ENCODE peak calls at places on chromosomes 6 and 20, in four cellular contexts. I, X, M and U are unnamed samples.

GRCh38 chr6:28683945-28684538 is 158.4 kb downstream of the GPX5 start:
- DNase-seq in I (no peak), X (no peak), M (peak; percentile 62), U (no peak)

GRCh38 chr6:42864602-42865001 is 14.8 kb upstream of the RPL7L1 start:
- DNase-seq in I (no peak), X (no peak), M (no peak), U (no peak)

GRCh38 chr6:21381336-21381963 is 212.1 kb upstream of the SOX4 start:
- DNase-seq in I (no peak), X (no peak), M (no peak), U (no peak)

GRCh38 chr6:42104095-42104806 is 38.2 kb downstream of the C6orf132 start:
- DNase-seq in I (peak; percentile 57), X (peak; percentile 60), M (peak; percentile 82), U (no peak)

GRCh38 chr20:39109933-39110818 is 148.0 kb downstream of the DHX35 start:
- DNase-seq in I (no peak), X (no peak), M (no peak), U (no peak)

GRCh38 chr6:83592770-83593394 is 80.5 kb downstream of the PRSS35 start:
- DNase-seq in I (peak; percentile 13), X (no peak), M (peak; percentile 19), U (no peak)

GRCh38 chr6:33700391-33701050 is 11.0 kb downstream of the UQCC2 start:
- DNase-seq in I (peak; percentile 68), X (peak; percentile 61), M (peak; percentile 80), U (peak; percentile 23)

GRCh38 chr6:89321131-89321530 is 6.0 kb upstream of the GABRR2 start:
- DNase-seq in I (no peak), X (no peak), M (no peak), U (no peak)

GRCh38 chr20:62922451-62922921 is 3.8 kb downstream of the DIDO1 start:
- DNase-seq in I (no peak), X (peak; percentile 44), M (no peak), U (no peak)

GRCh38 chr6:53090576-53090975 is 25.4 kb downstream of the FBXO9 start:
- DNase-seq in I (no peak), X (no peak), M (peak; percentile 23), U (no peak)

GRCh38 chr6:44300424-44300823 is 12.7 kb downstream of the AARS2 start:
- DNase-seq in I (no peak), X (no peak), M (no peak), U (no peak)

GRCh38 chr6:108630050-108630714 is 69.5 kb downstream of the FOXO3 start:
- DNase-seq in I (no peak), X (no peak), M (no peak), U (no peak)

GRCh38 chr6:108441141-108441540 is 119.6 kb upstream of the FOXO3 start:
- DNase-seq in I (no peak), X (no peak), M (no peak), U (no peak)

GRCh38 chr6:113723182-113723581 is 134.0 kb upstream of the MARCKS start:
- DNase-seq in I (no peak), X (no peak), M (peak; percentile 26), U (no peak)

GRCh38 chr6:87636313-87636712 is 46.4 kb downstream of the ORC3 start:
- DNase-seq in I (no peak), X (no peak), M (no peak), U (no peak)

GRCh38 chr6:40874495-40874894 is 164.5 kb downstream of the UNC5CL start:
- DNase-seq in I (peak; percentile 9), X (no peak), M (no peak), U (no peak)

GRCh38 chr6:89887452-89888137 is 6.7 kb upstream of the GJA10 start:
- DNase-seq in I (no peak), X (no peak), M (peak; percentile 4), U (no peak)

GRCh38 chr6:46749731-46750130 is 3.0 kb downstream of the ANKRD66 start:
- DNase-seq in I (peak; percentile 36), X (no peak), M (no peak), U (no peak)

GRCh38 chr20:2093883-2094282 is 7.7 kb upstream of the STK35 start:
- DNase-seq in I (no peak), X (no peak), M (no peak), U (no peak)

GRCh38 chr6:162852810-162853577 is 125.2 kb downstream of the PACRG start:
- DNase-seq in I (no peak), X (no peak), M (no peak), U (no peak)

GRCh38 chr6:10407674-10408054 is 7.2 kb downstream of the TFAP2A start:
- DNase-seq in I (no peak), X (no peak), M (no peak), U (no peak)

GRCh38 chr6:10407018-10407673 is 7.7 kb downstream of the TFAP2A start:
- DNase-seq in I (no peak), X (no peak), M (no peak), U (no peak)

GRCh38 chr6:10404799-10405524 is 9.9 kb downstream of the TFAP2A start:
- DNase-seq in I (no peak), X (no peak), M (no peak), U (no peak)

GRCh38 chr6:10404107-10404798 is 10.6 kb downstream of the TFAP2A start:
- DNase-seq in I (peak; percentile 89), X (peak; percentile 50), M (peak; percentile 97), U (peak; percentile 71)

DNA sequence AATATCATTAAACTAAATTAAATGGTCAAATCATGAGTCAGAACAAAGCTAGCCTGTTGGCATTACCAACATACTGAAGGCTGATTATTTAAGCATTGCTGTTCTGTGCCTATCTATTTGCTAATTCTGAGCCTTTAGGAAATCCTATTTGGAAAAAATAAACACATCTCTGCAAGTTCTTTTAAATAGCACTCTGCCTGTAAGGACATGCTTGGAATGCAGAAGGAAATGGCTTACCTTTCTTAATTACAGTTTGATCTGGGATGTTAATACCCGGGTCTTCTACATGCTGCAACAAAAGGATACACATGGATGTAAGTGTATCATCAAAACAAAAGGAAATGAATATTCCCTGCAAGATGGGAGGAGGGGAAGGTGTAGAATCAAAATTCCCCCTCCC is 8.3 kb downstream of the TFAP2A start:
- DNase-seq in I (no peak), X (no peak), M (no peak), U (no peak)
- H3K4me3 ChIP-seq in I (no peak overlapping the region), X (no peak overlapping the region), M (no peak overlapping the region), U (no peak overlapping the region)

GRCh38 chr6:2938004-2938631 is 33.2 kb downstream of the SERPINB6 start:
- DNase-seq in I (no peak), X (no peak), M (no peak), U (no peak)

GRCh38 chr6:2938632-2939083 is 32.7 kb downstream of the SERPINB6 start:
- DNase-seq in I (no peak), X (no peak), M (peak; percentile 31), U (no peak)

GRCh38 chr6:2939315-2940009 is 31.9 kb downstream of the SERPINB6 start:
- DNase-seq in I (no peak), X (no peak), M (no peak), U (no peak)

GRCh38 chr6:2940851-2941250 is 30.5 kb downstream of the SERPINB6 start:
- DNase-seq in I (no peak), X (no peak), M (no peak), U (no peak)

GRCh38 chr6:2940010-2940850 is 31.1 kb downstream of the SERPINB6 start:
- DNase-seq in I (no peak), X (peak; percentile 52), M (no peak), U (no peak)
- H3K4me3 ChIP-seq in I (no peak overlapping the region), X (peak overlapping the region; percentile 75), M (no peak overlapping the region), U (no peak overlapping the region)

DNA sequence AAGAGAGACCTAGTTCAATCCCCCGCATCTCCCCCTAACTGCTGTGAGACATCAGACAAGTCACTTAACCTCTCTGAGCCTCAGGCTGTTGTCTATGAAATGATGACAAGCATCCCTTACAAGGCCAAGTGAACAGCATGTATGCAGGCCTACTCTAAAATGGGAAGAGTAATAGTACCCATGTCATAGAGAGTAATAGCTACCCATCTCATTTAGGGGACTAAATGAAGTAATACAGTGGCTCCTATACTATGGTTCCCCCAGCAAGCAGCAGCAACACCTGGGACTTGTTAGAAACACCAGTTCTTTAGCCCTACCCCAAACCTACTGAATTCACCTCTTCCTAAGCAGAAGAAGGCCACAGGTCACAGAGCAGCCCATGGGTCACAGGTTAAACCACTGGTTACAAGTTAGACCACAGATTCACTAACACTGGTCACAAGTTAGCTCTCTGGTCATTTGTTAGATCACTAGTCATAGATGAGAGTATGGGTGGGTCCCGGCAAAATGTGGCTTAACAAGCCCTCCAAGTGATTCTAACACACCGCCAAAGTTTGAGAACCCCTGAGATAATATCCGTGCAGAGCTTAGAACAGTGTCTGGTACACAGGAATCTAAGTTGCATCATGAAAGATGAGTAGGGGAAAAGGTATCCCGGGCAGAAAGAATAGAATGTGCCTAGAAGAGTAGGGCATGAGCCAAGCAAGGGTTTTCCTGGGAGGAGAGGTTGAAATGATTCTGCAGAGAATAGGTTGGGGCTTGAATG is 1.4 kb downstream of the DEFB124 start:
- DNase-seq in I (no peak), X (no peak), M (no peak), U (no peak)
- H3K4me3 ChIP-seq in I (no peak overlapping the region), X (no peak overlapping the region), M (no peak overlapping the region), U (no peak overlapping the region)

GRCh38 chr6:70108230-70108629 is 194.7 kb downstream of the COL9A1 start:
- DNase-seq in I (no peak), X (no peak), M (peak; percentile 58), U (no peak)

GRCh38 chr6:70112686-70113570 is 190.0 kb downstream of the COL9A1 start:
- DNase-seq in I (no peak), X (no peak), M (no peak), U (no peak)

GRCh38 chr6:70110128-70111022 is 192.5 kb downstream of the COL9A1 start:
- DNase-seq in I (no peak), X (no peak), M (no peak), U (no peak)

GRCh38 chr6:70111737-70112136 is 191.1 kb downstream of the COL9A1 start:
- DNase-seq in I (no peak), X (no peak), M (no peak), U (no peak)
- H3K4me3 ChIP-seq in I (no peak overlapping the region), X (no peak overlapping the region), M (no peak overlapping the region), U (no peak overlapping the region)

GRCh38 chr6:26550250-26550993 is 12.3 kb downstream of the HMGN4 start:
- DNase-seq in I (no peak), X (peak; percentile 24), M (peak; percentile 63), U (no peak)
- H3K4me3 ChIP-seq in I (peak overlapping the region; percentile 19), X (peak overlapping the region; percentile 76), M (peak overlapping the region; percentile 51), U (peak overlapping the region; percentile 53)

GRCh38 chr6:79993012-79993910 is 11.2 kb upstream of the TTK start:
- DNase-seq in I (peak; percentile 9), X (no peak), M (no peak), U (no peak)
- H3K4me3 ChIP-seq in I (no peak overlapping the region), X (no peak overlapping the region), M (no peak overlapping the region), U (no peak overlapping the region)

GRCh38 chr20:46056970-46057855 is 28.2 kb downstream of the SLC12A5 start:
- DNase-seq in I (no peak), X (no peak), M (peak; percentile 53), U (no peak)
- H3K4me3 ChIP-seq in I (peak overlapping the region; percentile 33), X (no peak overlapping the region), M (no peak overlapping the region), U (peak overlapping the region; percentile 39)